ENCODE peak calls at places on chromosomes 16 and 17, in nine cellular contexts. A is lower leg skin, C is GM04504, X is HEK293T, T is GOT3, L is progenitor cell of endocrine pancreas, Y is substantia nigra, S is RWPE1, O is PC-9. N is an unnamed sample.

GRCh38 chr17:17724307-17724921 is 43.2 kb downstream of the RAI1 start:
- DNase-seq in A (no peak), C (no peak), X (peak), T (no peak), L (no peak), Y (no peak), S (no peak), O (no peak), N (peak)

GRCh38 chr17:28701987-28702751 is 9.5 kb downstream of the PROCA1 start:
- DNase-seq in A (no peak), C (no peak), X (no peak), T (no peak), L (no peak), Y (peak), S (no peak), O (no peak), N (no peak)

GRCh38 chr17:284676-285355 is 67.8 kb downstream of the RPH3AL start:
- DNase-seq in A (peak), C (no peak), X (no peak), T (no peak), L (no peak), Y (no peak), S (no peak), O (no peak), N (no peak)

GRCh38 chr17:61118871-61119270 is 280.8 kb upstream of the TBX2 start:
- DNase-seq in A (no peak), C (no peak), X (no peak), T (no peak), L (no peak), Y (no peak), S (no peak), O (no peak), N (no peak)

GRCh38 chr16:62034236-62035114 is 1.8 kb downstream of the CDH8 start:
- DNase-seq in A (no peak), C (no peak), X (no peak), T (no peak), L (no peak), Y (no peak), S (no peak), O (no peak), N (no peak)

GRCh38 chr17:6449307-6449706 is 5.1 kb downstream of the PIMREG start:
- DNase-seq in A (no peak), C (no peak), X (no peak), T (no peak), L (no peak), Y (no peak), S (no peak), O (no peak), N (peak)

GRCh38 chr17:56505154-56505756 is 88.2 kb upstream of the NOG start:
- DNase-seq in A (no peak), C (no peak), X (no peak), T (no peak), L (no peak), Y (no peak), S (no peak), O (no peak), N (no peak)

GRCh38 chr16:86225905-86226371 is 284.4 kb upstream of the FOXF1 start:
- DNase-seq in A (peak), C (no peak), X (no peak), T (no peak), L (no peak), Y (no peak), S (no peak), O (no peak), N (no peak)

GRCh38 chr17:70653850-70654249 is 484.5 kb downstream of the KCNJ2 start:
- DNase-seq in A (no peak), C (no peak), X (no peak), T (no peak), L (no peak), Y (no peak), S (no peak), O (no peak), N (no peak)

GRCh38 chr17:29663155-29663554 is 40.4 kb upstream of the CORO6 start:
- DNase-seq in A (no peak), C (no peak), X (no peak), T (no peak), L (no peak), Y (no peak), S (no peak), O (peak), N (no peak)

GRCh38 chr16:30667361-30667905 is 9.2 kb downstream of the FBRS start:
- DNase-seq in A (no peak), C (no peak), X (no peak), T (no peak), L (no peak), Y (no peak), S (no peak), O (no peak), N (no peak)

GRCh38 chr17:9987779-9988585 is 82.9 kb upstream of the RCVRN start:
- DNase-seq in A (no peak), C (no peak), X (peak), T (no peak), L (peak), Y (no peak), S (peak), O (peak), N (peak)

GRCh38 chr17:73317554-73318426 is 6.0 kb upstream of the CDC42EP4 start:
- DNase-seq in A (no peak), C (no peak), X (no peak), T (no peak), L (no peak), Y (no peak), S (no peak), O (no peak), N (no peak)

GRCh38 chr17:42061641-42062487 is 11.5 kb upstream of the C17orf113 start:
- DNase-seq in A (no peak), C (no peak), X (no peak), T (no peak), L (no peak), Y (no peak), S (no peak), O (no peak), N (no peak)

GRCh38 chr17:33968350-33969044 is 286.6 kb upstream of the CCL2 start:
- DNase-seq in A (no peak), C (no peak), X (no peak), T (no peak), L (no peak), Y (no peak), S (no peak), O (no peak), N (no peak)

GRCh38 chr16:50938923-50939322 is 197.0 kb downstream of the CYLD start:
- DNase-seq in A (peak), C (no peak), X (no peak), T (no peak), L (no peak), Y (no peak), S (no peak), O (no peak), N (no peak)

GRCh38 chr16:71441348-71441781 is 489 bp downstream of the TLE7 start:
- DNase-seq in A (no peak), C (no peak), X (no peak), T (no peak), L (no peak), Y (no peak), S (no peak), O (no peak), N (no peak)

GRCh38 chr17:82242977-82243647 is 14.3 kb downstream of the SLC16A3 start:
- DNase-seq in A (no peak), C (peak), X (no peak), T (no peak), L (no peak), Y (peak), S (peak), O (no peak), N (peak)

GRCh38 chr16:50616883-50617629 is 64.1 kb downstream of the SNX20 start:
- DNase-seq in A (no peak), C (no peak), X (no peak), T (no peak), L (no peak), Y (no peak), S (no peak), O (no peak), N (no peak)

GRCh38 chr17:4152471-4152870 is 9.5 kb downstream of the CYB5D2 start:
- DNase-seq in A (no peak), C (no peak), X (no peak), T (no peak), L (no peak), Y (no peak), S (peak), O (no peak), N (no peak)

GRCh38 chr16:89811321-89811720 is 5.1 kb downstream of the FANCA start:
- DNase-seq in A (no peak), C (no peak), X (no peak), T (no peak), L (no peak), Y (no peak), S (no peak), O (no peak), N (no peak)

GRCh38 chr17:17784599-17785264 is 52.1 kb downstream of the SREBF1 start:
- DNase-seq in A (no peak), C (no peak), X (peak), T (no peak), L (no peak), Y (no peak), S (no peak), O (no peak), N (peak)

GRCh38 chr16:5738586-5738985 is 641.0 kb upstream of the EEF2KMT start:
- DNase-seq in A (no peak), C (no peak), X (no peak), T (no peak), L (no peak), Y (no peak), S (no peak), O (no peak), N (no peak)

GRCh38 chr16:89270666-89271345 is 53.3 kb downstream of the ZNF778 start:
- DNase-seq in A (no peak), C (no peak), X (no peak), T (no peak), L (no peak), Y (no peak), S (no peak), O (no peak), N (no peak)

GRCh38 chr16:54630284-54630967 is 300.2 kb upstream of the IRX5 start:
- DNase-seq in A (no peak), C (no peak), X (no peak), T (no peak), L (no peak), Y (no peak), S (no peak), O (no peak), N (no peak)

GRCh38 chr16:11667824-11668589 is at the start of gene SNN:
- DNase-seq in A (peak), C (peak), X (peak), T (peak), L (peak), Y (peak), S (peak), O (peak), N (peak)

GRCh38 chr16:67170948-67171649 is 761 bp downstream of the NOL3 start:
- DNase-seq in A (no peak), C (no peak), X (no peak), T (no peak), L (no peak), Y (no peak), S (no peak), O (peak), N (no peak)

GRCh38 chr17:39838057-39838456 is 26.1 kb downstream of the IKZF3 start:
- DNase-seq in A (no peak), C (no peak), X (no peak), T (no peak), L (no peak), Y (no peak), S (no peak), O (no peak), N (no peak)

GRCh38 chr17:75468311-75468754 is 11.9 kb downstream of the TMEM94 start:
- DNase-seq in A (no peak), C (no peak), X (no peak), T (no peak), L (no peak), Y (no peak), S (no peak), O (no peak), N (no peak)

GRCh38 chr17:59827721-59828477 is 64.8 kb downstream of the TUBD1 start:
- DNase-seq in A (peak), C (no peak), X (no peak), T (no peak), L (no peak), Y (no peak), S (no peak), O (no peak), N (no peak)

GRCh38 chr17:79928502-79929256 is 89.4 kb upstream of the CBX4 start:
- DNase-seq in A (no peak), C (no peak), X (no peak), T (no peak), L (no peak), Y (no peak), S (no peak), O (no peak), N (no peak)

GRCh38 chr16:66752379-66752778 is 970 bp upstream of the DYNC1LI2 start:
- DNase-seq in A (no peak), C (no peak), X (no peak), T (no peak), L (no peak), Y (no peak), S (no peak), O (no peak), N (no peak)

GRCh38 chr17:79695293-79696158 is 35.2 kb upstream of the ENPP7 start:
- DNase-seq in A (no peak), C (no peak), X (no peak), T (no peak), L (no peak), Y (no peak), S (no peak), O (no peak), N (no peak)

N was measured in ovary.